ENCODE peak calls at places on chromosomes 2 and 18, in four cellular contexts. One of them, this sample, is unnamed.

GRCh38 chr2:54088719-54089118 is 26.7 kb upstream of the ACYP2 start:
- DNase-seq in K562: no peak
- DNase-seq in HepG2: peak; percentile 28
- DNase-seq in GM12878: no peak
- DNase-seq in this sample: no peak

GRCh38 chr2:120346667-120347358 is 877 bp downstream of the INHBB start:
- DNase-seq in K562: no peak
- DNase-seq in HepG2: no peak
- DNase-seq in GM12878: no peak
- DNase-seq in this sample: peak; percentile 55

GRCh38 chr2:163692611-163693482 is 43.0 kb downstream of the FIGN start:
- DNase-seq in K562: no peak
- DNase-seq in HepG2: no peak
- DNase-seq in GM12878: no peak
- DNase-seq in this sample: no peak

GRCh38 chr2:27683390-27684071 is 19.8 kb downstream of the SLC4A1AP start:
- DNase-seq in K562: peak; percentile 94
- DNase-seq in HepG2: peak; percentile 97
- DNase-seq in GM12878: peak; percentile 56
- DNase-seq in this sample: peak; percentile 84

GRCh38 chr2:43375746-43376522 is 149.5 kb upstream of the ZFP36L2 start:
- DNase-seq in K562: no peak
- DNase-seq in HepG2: peak; percentile 87
- DNase-seq in GM12878: no peak
- DNase-seq in this sample: no peak

GRCh38 chr2:27322766-27323591 is at the start of gene MPV17:
- DNase-seq in K562: peak; percentile 96
- DNase-seq in HepG2: peak; percentile 96
- DNase-seq in GM12878: peak; percentile 61
- DNase-seq in this sample: peak; percentile 91

GRCh38 chr2:98555681-98556080 is 52.6 kb downstream of the COA5 start:
- DNase-seq in K562: no peak
- DNase-seq in HepG2: no peak
- DNase-seq in GM12878: no peak
- DNase-seq in this sample: no peak

GRCh38 chr2:147294825-147295392 is 549.9 kb upstream of the ACVR2A start:
- DNase-seq in K562: no peak
- DNase-seq in HepG2: no peak
- DNase-seq in GM12878: no peak
- DNase-seq in this sample: no peak

GRCh38 chr18:70289351-70290330 is 796 bp downstream of the SOCS6 start:
- DNase-seq in K562: peak; percentile 40
- DNase-seq in HepG2: no peak
- DNase-seq in GM12878: no peak
- DNase-seq in this sample: peak; percentile 60

GRCh38 chr2:166448106-166448505 is 45.9 kb downstream of the SCN7A start:
- DNase-seq in K562: no peak
- DNase-seq in HepG2: no peak
- DNase-seq in GM12878: no peak
- DNase-seq in this sample: no peak

GRCh38 chr18:2776596-2776995 is 70.2 kb upstream of the EMILIN2 start:
- DNase-seq in K562: no peak
- DNase-seq in HepG2: no peak
- DNase-seq in GM12878: no peak
- DNase-seq in this sample: no peak

GRCh38 chr2:133836691-133837090 is 268.4 kb upstream of the NCKAP5 start:
- DNase-seq in K562: no peak
- DNase-seq in HepG2: no peak
- DNase-seq in GM12878: no peak
- DNase-seq in this sample: no peak

GRCh38 chr2:133836220-133836619 is 268.0 kb upstream of the NCKAP5 start:
- DNase-seq in K562: no peak
- DNase-seq in HepG2: no peak
- DNase-seq in GM12878: no peak
- DNase-seq in this sample: no peak

GRCh38 chr2:133839677-133840076 is 271.4 kb upstream of the NCKAP5 start:
- DNase-seq in K562: no peak
- DNase-seq in HepG2: no peak
- DNase-seq in GM12878: no peak
- DNase-seq in this sample: no peak

GRCh38 chr2:133838642-133839370 is 270.5 kb upstream of the NCKAP5 start:
- DNase-seq in K562: no peak
- DNase-seq in HepG2: no peak
- DNase-seq in GM12878: no peak
- DNase-seq in this sample: no peak

DNA sequence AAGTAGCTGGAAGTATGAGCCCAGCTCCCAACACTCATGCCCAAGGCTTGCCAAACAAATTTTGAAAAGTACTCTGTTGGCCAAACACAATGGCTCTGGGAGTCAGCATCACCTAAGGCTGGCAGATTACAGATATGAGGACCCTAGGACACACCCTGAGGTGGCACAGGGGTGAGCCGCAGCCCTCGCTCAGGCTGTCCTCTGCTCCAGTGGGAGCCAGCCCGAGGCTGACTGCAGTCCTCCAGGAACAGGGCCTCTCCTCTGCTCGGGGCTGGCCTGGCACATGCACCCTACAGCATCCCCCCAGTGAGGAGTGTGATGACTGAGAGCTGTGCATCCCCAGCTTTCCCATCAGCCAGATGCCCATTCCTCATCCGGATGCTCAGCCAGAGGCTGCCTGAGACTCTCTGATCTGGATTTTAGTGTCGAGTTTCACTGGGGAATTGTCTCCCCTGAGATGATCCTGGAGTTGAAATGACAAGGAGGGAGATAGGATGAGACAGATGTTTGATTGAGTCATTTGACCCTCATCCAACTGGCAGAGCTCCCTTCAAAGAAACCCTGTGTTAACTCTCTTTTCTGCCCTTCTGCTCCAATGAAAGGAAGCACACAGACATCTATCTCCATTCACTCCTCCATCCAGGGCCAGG is 269.3 kb upstream of the NCKAP5 start:
- DNase-seq in K562: no peak
- DNase-seq in HepG2: no peak
- DNase-seq in GM12878: no peak
- DNase-seq in this sample: no peak
- TF ChIP-seq NR2C2 in K562: no peak
- TF ChIP-seq NR2C2 in HepG2: no peak
- TF ChIP-seq NR2C2 in GM12878: no peak
- TF ChIP-seq NR2C2 in this sample: no peak

DNA sequence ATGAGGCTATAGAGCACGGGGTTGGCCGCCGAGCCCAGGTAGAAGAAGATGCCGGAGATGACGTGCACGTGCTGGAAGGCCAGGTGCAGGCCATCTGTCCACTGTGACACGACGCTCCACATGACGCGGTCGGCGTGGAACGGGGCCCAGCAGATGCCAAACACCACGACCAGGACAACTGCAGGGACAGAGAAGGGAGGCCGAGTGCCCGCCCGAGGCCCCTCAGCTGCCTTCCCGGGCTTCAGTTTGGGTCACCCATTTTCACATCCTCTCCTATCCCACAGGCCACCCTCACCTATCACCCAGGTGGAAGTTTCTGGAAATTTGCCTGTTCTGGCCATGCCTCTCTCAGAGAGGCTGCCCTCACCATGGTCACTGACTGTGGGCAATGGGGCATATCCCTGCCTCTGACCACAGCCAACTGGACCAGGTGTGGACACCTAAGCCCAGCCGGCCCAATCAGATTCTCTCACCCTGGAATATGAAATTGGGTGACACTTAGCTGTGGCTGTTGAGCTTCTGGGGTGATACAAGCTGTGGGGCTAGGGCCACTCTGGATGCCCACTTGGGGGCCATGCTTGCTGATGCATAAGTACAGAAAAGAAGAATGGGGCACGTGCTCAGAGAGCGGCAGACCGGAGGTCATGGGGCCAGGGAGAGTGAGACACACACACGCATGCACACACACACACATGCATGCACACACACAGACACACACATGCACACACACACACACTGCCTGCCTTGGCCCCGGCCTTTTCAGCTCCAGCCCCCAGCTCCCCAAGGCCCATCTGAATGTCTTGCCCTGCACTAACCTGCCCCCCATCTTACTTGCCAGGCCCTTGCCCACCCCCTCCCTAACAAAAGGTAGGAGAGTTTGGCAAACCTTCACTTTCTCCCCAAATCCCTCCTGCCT is 4.7 kb downstream of the NMUR1 start:
- DNase-seq in K562: no peak
- DNase-seq in HepG2: no peak
- DNase-seq in GM12878: no peak
- DNase-seq in this sample: no peak
- TF ChIP-seq NR2C2 in K562: no peak
- TF ChIP-seq NR2C2 in HepG2: no peak
- TF ChIP-seq NR2C2 in GM12878: no peak
- TF ChIP-seq NR2C2 in this sample: no peak

GRCh38 chr2:127701193-127701650 is at the start of gene SFT2D3:
- DNase-seq in K562: peak; percentile 96
- DNase-seq in HepG2: peak; percentile 91
- DNase-seq in GM12878: peak; percentile 75
- DNase-seq in this sample: peak; percentile 89

GRCh38 chr2:127702395-127703009 is 1.2 kb downstream of the SFT2D3 start:
- DNase-seq in K562: peak; percentile 10
- DNase-seq in HepG2: no peak
- DNase-seq in GM12878: no peak
- DNase-seq in this sample: no peak

GRCh38 chr2:127698553-127699355 is 2.5 kb upstream of the SFT2D3 start:
- DNase-seq in K562: no peak
- DNase-seq in HepG2: no peak
- DNase-seq in GM12878: no peak
- DNase-seq in this sample: no peak

GRCh38 chr2:127701651-127702394 is 526 bp downstream of the SFT2D3 start:
- DNase-seq in K562: peak; percentile 77
- DNase-seq in HepG2: peak; percentile 71
- DNase-seq in GM12878: peak; percentile 36
- DNase-seq in this sample: peak; percentile 73

GRCh38 chr2:127700527-127701192 is 637 bp upstream of the SFT2D3 start:
- DNase-seq in K562: peak; percentile 97
- DNase-seq in HepG2: peak; percentile 84
- DNase-seq in GM12878: peak; percentile 93
- DNase-seq in this sample: peak; percentile 55
- TF ChIP-seq NR2C2 in K562: peak; percentile 51
- TF ChIP-seq NR2C2 in HepG2: peak; percentile 16
- TF ChIP-seq NR2C2 in GM12878: no peak
- TF ChIP-seq NR2C2 in this sample: no peak

DNA sequence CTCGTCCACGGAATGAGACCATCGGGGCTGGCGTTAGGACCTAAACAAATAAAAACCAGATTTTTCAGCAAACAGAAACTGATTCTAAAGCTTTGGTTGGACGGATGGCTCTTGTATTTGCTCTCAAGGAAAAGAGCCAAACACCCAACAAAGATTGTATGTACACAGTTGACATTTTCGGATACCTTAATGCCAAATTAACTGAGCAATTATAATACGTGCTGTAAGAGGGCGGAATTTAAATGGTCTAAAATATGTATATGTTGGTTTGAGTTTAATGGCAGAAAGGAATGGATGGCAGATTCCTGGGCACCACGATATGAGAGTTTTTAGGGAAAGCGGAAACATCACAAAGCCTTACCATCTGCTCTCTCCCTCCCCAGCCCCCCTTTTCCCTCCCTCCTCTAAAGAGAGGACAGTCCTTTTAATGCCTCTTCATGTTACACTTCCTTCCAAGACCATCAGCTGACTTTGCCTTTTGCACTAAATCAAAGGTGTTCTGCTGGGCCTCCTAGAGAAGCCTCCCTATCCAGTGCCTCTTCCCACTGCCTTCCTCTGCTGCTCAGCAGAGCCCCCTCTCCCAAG is 33.2 kb downstream of the STAT1 start:
- DNase-seq in K562: no peak
- DNase-seq in HepG2: no peak
- DNase-seq in GM12878: no peak
- DNase-seq in this sample: no peak
- TF ChIP-seq NR2C2 in K562: no peak
- TF ChIP-seq NR2C2 in HepG2: no peak
- TF ChIP-seq NR2C2 in GM12878: no peak
- TF ChIP-seq NR2C2 in this sample: no peak